ENCODE peak calls at places on chromosomes 5 and 9, in four cellular contexts. E is stromal cell of bone marrow, B is Peyer's patch, P is left ventricle myocardium inferior. Q is an unnamed sample.

GRCh38 chr5:68554566-68555279 is 339.2 kb downstream of the PIK3R1 start:
- DNase-seq in E (peak), B (peak), P (peak), Q (no peak)

GRCh38 chr9:108412755-108413154 is 443.0 kb downstream of the ACTL7B start:
- DNase-seq in E (no peak), B (no peak), P (no peak), Q (no peak)

GRCh38 chr9:20570086-20570485 is 52.2 kb downstream of the MLLT3 start:
- DNase-seq in E (no peak), B (no peak), P (no peak), Q (no peak)

GRCh38 chr9:16445141-16445920 is 425.1 kb downstream of the BNC2 start:
- DNase-seq in E (no peak), B (no peak), P (no peak), Q (no peak)

GRCh38 chr9:4804531-4805016 is 11.8 kb downstream of the RCL1 start:
- DNase-seq in E (no peak), B (no peak), P (no peak), Q (no peak)

GRCh38 chr9:136089697-136090045 is 5.4 kb downstream of the NACC2 start:
- DNase-seq in E (no peak), B (no peak), P (no peak), Q (no peak)

GRCh38 chr9:122040573-122041242 is 52.4 kb downstream of the TTLL11 start:
- DNase-seq in E (no peak), B (no peak), P (no peak), Q (no peak)

GRCh38 chr9:17987174-17987573 is 408.3 kb downstream of the SH3GL2 start:
- DNase-seq in E (no peak), B (no peak), P (no peak), Q (no peak)

GRCh38 chr9:133707065-133707760 is 30.9 kb downstream of the SARDH start:
- DNase-seq in E (peak), B (no peak), P (peak), Q (no peak)

GRCh38 chr5:1668141-1668721 is 131.4 kb downstream of the MRPL36 start:
- DNase-seq in E (no peak), B (no peak), P (no peak), Q (no peak)

GRCh38 chr9:117178596-117179111 is 236.2 kb downstream of the ASTN2 start:
- DNase-seq in E (no peak), B (no peak), P (no peak), Q (no peak)

GRCh38 chr9:125700791-125701190 is 6.2 kb downstream of the MAPKAP1 start:
- DNase-seq in E (no peak), B (no peak), P (no peak), Q (no peak)

GRCh38 chr5:141672856-141673813 is 8.9 kb downstream of the ARAP3 start:
- DNase-seq in E (no peak), B (peak), P (no peak), Q (no peak)

GRCh38 chr5:111372799-111373198 is 139.5 kb downstream of the STARD4 start:
- DNase-seq in E (no peak), B (no peak), P (no peak), Q (no peak)

GRCh38 chr9:100111235-100111634 is 12.2 kb downstream of the INVS start:
- DNase-seq in E (peak), B (peak), P (peak), Q (no peak)

GRCh38 chr5:61000887-61001286 is 55.9 kb downstream of the NDUFAF2 start:
- DNase-seq in E (no peak), B (no peak), P (no peak), Q (no peak)

GRCh38 chr5:138177936-138178515 is 404 bp downstream of the BRD8 start:
- DNase-seq in E (peak), B (peak), P (peak), Q (no peak)

GRCh38 chr5:97043511-97043910 is 98.9 kb downstream of the LIX1 start:
- DNase-seq in E (no peak), B (no peak), P (no peak), Q (no peak)

GRCh38 chr9:35882996-35883395 is 12.8 kb upstream of the OR13J1 start:
- DNase-seq in E (no peak), B (no peak), P (no peak), Q (no peak)

GRCh38 chr5:171826132-171826531 is 40.5 kb downstream of the SMIM23 start:
- DNase-seq in E (no peak), B (no peak), P (no peak), Q (no peak)

GRCh38 chr9:114313186-114313585 is 9.7 kb upstream of the ORM1 start:
- DNase-seq in E (no peak), B (peak), P (no peak), Q (no peak)

GRCh38 chr9:122095010-122095767 is 2.1 kb upstream of the TTLL11 start:
- DNase-seq in E (no peak), B (peak), P (no peak), Q (peak)

GRCh38 chr9:26870292-26870691 is 22.3 kb downstream of the CAAP1 start:
- DNase-seq in E (no peak), B (no peak), P (no peak), Q (no peak)

GRCh38 chr9:136442330-136442729 is 2.7 kb upstream of the INPP5E start:
- DNase-seq in E (no peak), B (no peak), P (no peak), Q (no peak)

GRCh38 chr9:125663127-125663526 is 43.9 kb downstream of the MAPKAP1 start:
- DNase-seq in E (no peak), B (no peak), P (no peak), Q (no peak)

GRCh38 chr9:128203842-128204551 is 818 bp downstream of the DNM1 start:
- DNase-seq in E (no peak), B (no peak), P (peak), Q (no peak)

Q was measured in KG1.